ENCODE peak calls at places on chromosomes 2 and 18, in ten cellular contexts. F is thoracic aorta, L is ovary, X is colonic mucosa, H is A549, D is AG09309, M is uterus, Z is fibroblast of villous mesenchyme, K is GM12865, V is testis. R is an unnamed sample.
A peak's percentile ranks its signal among the peaks of the same experiment; 100 is the strongest.

GRCh38 chr2:210626849-210627248 is 70.5 kb downstream of the CPS1 start:
- DNase-seq in F (no peak), L (no peak), X (no peak), H (no peak), D (no peak), M (no peak), Z (peak; percentile 13), K (peak; percentile 6), V (no peak), R (no peak)

GRCh38 chr2:924701-925100 is 25.9 kb upstream of the SNTG2 start:
- DNase-seq in F (no peak), L (no peak), X (no peak), H (no peak), D (no peak), M (no peak), Z (no peak), K (no peak), V (no peak), R (no peak)

GRCh38 chr2:159516241-159516758 is 100.0 kb downstream of the BAZ2B start:
- DNase-seq in F (no peak), L (no peak), X (peak; percentile 45), H (peak; percentile 18), D (no peak), M (no peak), Z (peak; percentile 28), K (peak; percentile 74), V (peak; percentile 24), R (peak; percentile 40)

GRCh38 chr18:55488473-55488872 is 99.5 kb downstream of the TCF4 start:
- DNase-seq in F (no peak), L (no peak), X (no peak), H (no peak), D (no peak), M (no peak), Z (no peak), K (no peak), V (no peak), R (no peak)

GRCh38 chr2:139067874-139068273 is 287.7 kb upstream of the NXPH2 start:
- DNase-seq in F (no peak), L (no peak), X (no peak), H (no peak), D (no peak), M (no peak), Z (no peak), K (no peak), V (no peak), R (no peak)

GRCh38 chr2:149087751-149088150 is 49.3 kb downstream of the LYPD6B start:
- DNase-seq in F (no peak), L (no peak), X (no peak), H (no peak), D (no peak), M (no peak), Z (no peak), K (peak; percentile 28), V (no peak), R (no peak)

GRCh38 chr2:37627715-37628114 is 43.7 kb downstream of the CDC42EP3 start:
- DNase-seq in F (no peak), L (no peak), X (no peak), H (no peak), D (no peak), M (no peak), Z (no peak), K (peak; percentile 35), V (no peak), R (no peak)

GRCh38 chr2:127637725-127638252 is 8.2 kb upstream of the GPR17 start:
- DNase-seq in F (no peak), L (no peak), X (no peak), H (peak; percentile 29), D (no peak), M (peak; percentile 52), Z (peak; percentile 73), K (no peak), V (no peak), R (no peak)

GRCh38 chr18:3328522-3328921 is 66.6 kb downstream of the MYL12B start:
- DNase-seq in F (no peak), L (no peak), X (no peak), H (no peak), D (no peak), M (no peak), Z (no peak), K (no peak), V (no peak), R (no peak)

GRCh38 chr2:100254646-100255210 is 67.6 kb downstream of the LONRF2 start:
- DNase-seq in F (no peak), L (no peak), X (no peak), H (no peak), D (no peak), M (no peak), Z (no peak), K (no peak), V (no peak), R (no peak)

GRCh38 chr18:44727291-44727690 is 46.6 kb downstream of the SETBP1 start:
- DNase-seq in F (no peak), L (no peak), X (no peak), H (no peak), D (no peak), M (no peak), Z (no peak), K (no peak), V (no peak), R (no peak)

GRCh38 chr18:44719519-44720060 is 38.9 kb downstream of the SETBP1 start:
- DNase-seq in F (no peak), L (peak; percentile 44), X (no peak), H (no peak), D (no peak), M (no peak), Z (no peak), K (no peak), V (no peak), R (no peak)

GRCh38 chr18:44725300-44726096 is 44.8 kb downstream of the SETBP1 start:
- DNase-seq in F (no peak), L (peak; percentile 53), X (no peak), H (no peak), D (no peak), M (peak; percentile 46), Z (peak; percentile 78), K (peak; percentile 77), V (no peak), R (peak; percentile 56)

GRCh38 chr18:44723973-44724778 is 43.5 kb downstream of the SETBP1 start:
- DNase-seq in F (no peak), L (no peak), X (no peak), H (no peak), D (no peak), M (no peak), Z (no peak), K (no peak), V (no peak), R (no peak)

DNA sequence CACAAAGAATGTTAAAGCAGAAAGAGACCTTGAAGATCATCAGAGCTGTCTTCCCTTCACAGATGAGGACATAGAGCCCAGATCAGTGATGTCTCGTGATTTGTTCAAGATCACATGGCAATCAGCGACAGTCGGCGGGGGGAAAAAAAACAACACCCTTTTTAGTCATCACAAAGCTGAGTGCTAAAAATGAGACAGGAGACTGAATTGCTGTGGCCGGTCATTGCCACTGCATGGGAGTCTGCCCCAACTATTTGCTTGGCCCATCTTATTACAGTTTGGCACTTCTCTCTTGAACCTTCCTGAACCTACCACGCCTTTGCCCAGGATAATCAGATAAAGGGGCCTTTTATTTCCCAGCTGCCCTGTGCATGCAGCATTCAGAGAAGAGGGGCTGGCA is 42.7 kb downstream of the SETBP1 start:
- DNase-seq in F (no peak), L (no peak), X (no peak), H (no peak), D (no peak), M (no peak), Z (no peak), K (peak; percentile 29), V (no peak), R (no peak)
- H3K4me3 ChIP-seq in F (no peak overlapping the region), L (no peak overlapping the region), X (no peak overlapping the region), H (no peak overlapping the region), D (no peak overlapping the region), M (no peak overlapping the region), Z (no peak overlapping the region), K (no peak overlapping the region), V (no peak overlapping the region), R (no peak overlapping the region)

GRCh38 chr2:68721482-68722071 is 13.0 kb upstream of the ARHGAP25 start:
- DNase-seq in F (no peak), L (no peak), X (peak; percentile 54), H (no peak), D (no peak), M (no peak), Z (no peak), K (peak; percentile 71), V (no peak), R (no peak)

GRCh38 chr2:68720665-68721064 is 13.9 kb upstream of the ARHGAP25 start:
- DNase-seq in F (no peak), L (no peak), X (no peak), H (no peak), D (no peak), M (no peak), Z (no peak), K (no peak), V (no peak), R (no peak)

GRCh38 chr2:68726100-68726499 is 8.5 kb upstream of the ARHGAP25 start:
- DNase-seq in F (no peak), L (no peak), X (no peak), H (no peak), D (no peak), M (no peak), Z (no peak), K (no peak), V (no peak), R (no peak)

GRCh38 chr2:68719912-68720311 is 14.7 kb upstream of the ARHGAP25 start:
- DNase-seq in F (no peak), L (no peak), X (no peak), H (no peak), D (no peak), M (no peak), Z (no peak), K (no peak), V (no peak), R (no peak)

GRCh38 chr2:68722712-68723111 is 11.9 kb upstream of the ARHGAP25 start:
- DNase-seq in F (no peak), L (no peak), X (no peak), H (no peak), D (no peak), M (no peak), Z (no peak), K (no peak), V (no peak), R (no peak)
- TF ChIP-seq CTCF in F (no peak), L (no peak), X (no peak), H (peak; percentile 7), D (no peak), M (no peak), Z (peak; percentile 21), K (no peak), V (no peak), R (no peak)

GRCh38 chr2:110115291-110116032 is at the start of gene MALL:
- DNase-seq in F (no peak), L (no peak), X (peak; percentile 76), H (peak; percentile 65), D (no peak), M (no peak), Z (peak; percentile 34), K (no peak), V (no peak), R (peak; percentile 53)
- H3K4me3 ChIP-seq in F (peak within 1 kb of the TSS; percentile 72), L (peak within 1 kb of the TSS; percentile 30), X (peak within 1 kb of the TSS; percentile 48), H (peak within 1 kb of the TSS; percentile 90), D (peak within 1 kb of the TSS; percentile 52), M (peak within 1 kb of the TSS; percentile 21), Z (peak within 1 kb of the TSS; percentile 68), K (no peak within 1 kb of the TSS), V (peak within 1 kb of the TSS; percentile 38), R (no peak within 1 kb of the TSS)

DNA sequence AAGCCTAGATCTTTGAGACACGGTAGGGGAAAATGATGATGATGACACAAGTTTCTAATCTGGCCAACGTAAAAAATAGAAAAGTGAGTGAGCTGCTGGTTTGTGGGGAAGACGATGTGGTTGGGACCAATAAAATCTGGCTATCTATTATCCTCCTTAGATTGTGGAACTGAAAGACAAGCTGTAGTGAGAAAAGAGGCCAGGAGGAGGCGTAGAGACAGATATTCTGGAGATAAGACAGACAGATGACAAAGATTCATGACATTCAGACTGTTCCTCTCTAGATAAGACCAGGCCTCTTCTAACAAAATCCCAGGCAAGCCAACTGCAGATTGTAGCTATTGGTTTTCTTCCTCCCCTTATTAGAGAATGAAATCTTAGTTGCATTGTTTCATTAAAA is 376.3 kb upstream of the UBE2E3 start:
- DNase-seq in F (no peak), L (no peak), X (peak; percentile 18), H (no peak), D (no peak), M (no peak), Z (peak; percentile 28), K (peak; percentile 31), V (no peak), R (no peak)
- TF ChIP-seq CTCF in F (no peak), L (no peak), X (no peak), H (no peak), D (peak; percentile 31), M (no peak), Z (peak; percentile 48), K (peak; percentile 40), V (no peak), R (no peak)

R was measured in body of pancreas.